ENCODE peak calls at places on chromosomes 13 and 19, in nine cellular contexts. P is right cardiac atrium; V is renal cortical epithelial cell; L is activated T-helper 1 cell treated with anti-CD3 and anti-CD28 coated beads, Interleukin-12 subunit alpha, Interleukin-12 subunit beta, Interleukin-2, Interleukin-4 antibody, amounts not matched to agents 30 ng/mL and 10 ng/mL and 1 ng/mL, durations not matched to agents 14 hours and 24 hours and 36 hours; N is tibial artery; M is Peyer's patch; H is T-helper 1 cell; Q is activated CD8-positive, alpha-beta memory T cell treated with anti-CD3 and anti-CD28 coated beads, Interleukin-2, amount 50 U/mL, for 4 hours; X is hippocampal formation. Z is an unnamed sample.

GRCh38 chr19:3494051-3494450 is 6.4 kb downstream of the DOHH start:
- DNase-seq in X (peak), Q (no peak), M (no peak), V (no peak), N (no peak), P (no peak), L (no peak), H (no peak), Z (no peak)

GRCh38 chr19:8615813-8616596 is 5.5 kb upstream of the ADAMTS10 start:
- DNase-seq in M (peak), N (peak), Q (peak), X (peak), L (peak), H (peak), V (no peak), P (peak), Z (peak)

GRCh38 chr13:38743499-38743898 is 56.6 kb downstream of the FREM2 start:
- DNase-seq in V (no peak), Q (no peak), X (no peak), M (no peak), N (no peak), L (no peak), H (no peak), P (no peak), Z (no peak)

GRCh38 chr13:39016789-39017188 is 21.1 kb downstream of the PROSER1 start:
- DNase-seq in M (no peak), Q (no peak), V (peak), X (no peak), H (no peak), L (no peak), N (no peak), P (no peak), Z (no peak)

GRCh38 chr13:109370486-109370885 is 415.9 kb downstream of the IRS2 start:
- DNase-seq in L (no peak), Q (no peak), X (no peak), V (no peak), M (no peak), H (no peak), P (no peak), N (no peak), Z (no peak)

GRCh38 chr19:18726846-18727245 is 43.4 kb downstream of the CRTC1 start:
- DNase-seq in X (no peak), V (no peak), M (no peak), Q (no peak), N (no peak), P (no peak), H (no peak), L (no peak), Z (no peak)

GRCh38 chr19:7864719-7865074 is 9.5 kb downstream of the PRR36 start:
- DNase-seq in N (no peak), Q (no peak), V (no peak), L (no peak), X (no peak), H (no peak), M (no peak), P (peak), Z (no peak)

GRCh38 chr19:48461982-48462655 is 6.7 kb downstream of the KCNJ14 start:
- DNase-seq in H (no peak), Q (no peak), V (no peak), N (no peak), P (no peak), L (no peak), M (no peak), X (no peak), Z (no peak)

GRCh38 chr13:52356327-52356726 is 49.6 kb downstream of the THSD1 start:
- DNase-seq in M (no peak), P (no peak), N (no peak), H (no peak), L (no peak), V (peak), X (no peak), Q (no peak), Z (no peak)

GRCh38 chr19:33268162-33268991 is 34.0 kb downstream of the CEBPA start:
- DNase-seq in X (no peak), Q (no peak), M (no peak), H (no peak), P (peak), V (no peak), N (no peak), L (no peak), Z (no peak)

GRCh38 chr13:36998624-36999041 is 507 bp downstream of the ALG5 start:
- DNase-seq in M (peak), H (peak), V (no peak), N (peak), Q (peak), P (peak), L (peak), X (peak), Z (peak)

GRCh38 chr13:40316301-40316700 is 350.1 kb downstream of the FOXO1 start:
- DNase-seq in H (no peak), L (no peak), X (no peak), P (no peak), M (no peak), V (no peak), Q (no peak), N (no peak), Z (peak)

GRCh38 chr13:42525035-42525504 is 48.9 kb upstream of the TNFSF11 start:
- DNase-seq in M (no peak), P (no peak), N (no peak), Q (no peak), L (no peak), X (no peak), V (peak), H (no peak), Z (no peak)

GRCh38 chr13:109785141-109785891 is 1.1 kb downstream of the IRS2 start:
- DNase-seq in L (no peak), H (peak), V (no peak), P (peak), Q (peak), M (peak), N (peak), X (peak), Z (peak)

GRCh38 chr19:1467512-1468273 is 11.3 kb downstream of the C19orf25 start:
- DNase-seq in V (no peak), P (peak), X (no peak), M (no peak), Q (no peak), N (no peak), H (no peak), L (no peak), Z (no peak)

GRCh38 chr19:14561832-14562351 is 10.0 kb downstream of the NDUFB7 start:
- DNase-seq in X (peak), L (no peak), N (peak), H (no peak), Q (no peak), M (no peak), P (peak), V (peak), Z (no peak)

GRCh38 chr19:8363803-8364771 is at the start of gene ANGPTL4:
- DNase-seq in M (peak), V (peak), Q (peak), N (peak), P (peak), L (peak), H (peak), X (peak), Z (peak)

GRCh38 chr19:6925801-6926751 is 38.7 kb downstream of the ADGRE1 start:
- DNase-seq in P (no peak), N (no peak), Q (no peak), H (no peak), X (no peak), V (no peak), L (peak), M (no peak), Z (peak)

GRCh38 chr19:4374451-4375163 is 25.7 kb downstream of the SH3GL1 start:
- DNase-seq in V (peak), X (no peak), P (peak), L (no peak), M (peak), Q (no peak), H (no peak), N (peak), Z (no peak)

GRCh38 chr13:89686171-89686570 is 1661.3 kb upstream of the MIR17HG start:
- DNase-seq in N (no peak), X (no peak), H (no peak), L (no peak), P (no peak), M (no peak), Q (no peak), V (no peak), Z (no peak)

GRCh38 chr19:15469513-15470297 is 5.4 kb upstream of the RASAL3 start:
- DNase-seq in H (no peak), X (no peak), P (no peak), V (no peak), Q (peak), M (no peak), N (no peak), L (no peak), Z (peak)

GRCh38 chr13:41613984-41614581 is 156.7 kb downstream of the RGCC start:
- DNase-seq in P (peak), N (peak), H (no peak), Q (no peak), X (no peak), M (no peak), L (no peak), V (no peak), Z (no peak)

GRCh38 chr13:24764276-24764630 is 284 bp downstream of the RNF17 start:
- DNase-seq in Q (no peak), N (no peak), V (no peak), X (no peak), P (no peak), M (no peak), L (no peak), H (no peak), Z (no peak)

GRCh38 chr13:27374126-27374613 is 50.2 kb upstream of the GTF3A start:
- DNase-seq in V (no peak), N (no peak), X (no peak), P (no peak), M (peak), H (no peak), L (no peak), Q (no peak), Z (no peak)

GRCh38 chr19:45767410-45767880 is 1.6 kb downstream of the SIX5 start:
- DNase-seq in M (peak), H (no peak), P (peak), X (no peak), N (peak), L (no peak), Q (no peak), V (peak), Z (no peak)

GRCh38 chr19:3335431-3336350 is 30.7 kb upstream of the NFIC start:
- DNase-seq in P (peak), V (peak), X (no peak), L (no peak), H (no peak), Q (no peak), N (peak), M (peak), Z (no peak)

GRCh38 chr19:48982280-48982679 is 10.8 kb downstream of the GYS1 start:
- DNase-seq in L (no peak), V (no peak), N (no peak), X (no peak), H (no peak), P (no peak), M (no peak), Q (no peak), Z (no peak)

GRCh38 chr13:20416223-20416622 is 109.4 kb downstream of the CRYL1 start:
- DNase-seq in X (no peak), L (no peak), N (no peak), V (no peak), Q (no peak), H (no peak), P (no peak), M (no peak), Z (no peak)

GRCh38 chr13:44810067-44810840 is 179.0 kb downstream of the NUFIP1 start:
- DNase-seq in M (peak), L (no peak), V (no peak), P (peak), Q (no peak), H (no peak), X (no peak), N (peak), Z (no peak)

GRCh38 chr19:19468424-19469050 is 46.8 kb downstream of the TSSK6 start:
- DNase-seq in X (no peak), N (no peak), H (no peak), M (no peak), L (no peak), V (no peak), P (no peak), Q (no peak), Z (no peak)

Z was measured in activated CD4-positive, alpha-beta T cell treated with anti-CD3 and anti-CD28 coated beads for 4 hours.